ENCODE peak calls at places on chromosome 11, in four cellular contexts. G is H1, Z is K562, Y is GM12878. J is an unnamed sample.

GRCh38 chr11:60989108-60989650 is 17.7 kb downstream of the CD6 start:
- DNase-seq in Z (no peak), G (no peak), Y (no peak), J (no peak)

GRCh38 chr11:63919267-63920125 is 2.5 kb upstream of the RCOR2 start:
- DNase-seq in Z (peak; percentile 79), G (no peak), Y (no peak), J (no peak)

GRCh38 chr11:23370580-23371275 is 510.5 kb upstream of the CCDC179 start:
- DNase-seq in Z (no peak), Y (no peak), G (no peak), J (no peak)

GRCh38 chr11:2175659-2176058 is 4.0 kb upstream of the TH start:
- DNase-seq in Z (no peak), G (no peak), Y (no peak), J (no peak)

GRCh38 chr11:35303596-35304392 is 115.6 kb downstream of the SLC1A2 start:
- DNase-seq in G (no peak), Z (no peak), Y (no peak), J (no peak)

GRCh38 chr11:19777342-19778102 is 64.9 kb downstream of the NAV2 start:
- DNase-seq in Z (no peak), G (no peak), Y (peak; percentile 65), J (no peak)

GRCh38 chr11:17852246-17852645 is 117.7 kb downstream of the KCNC1 start:
- DNase-seq in Z (no peak), G (no peak), Y (no peak), J (no peak)

GRCh38 chr11:131254254-131254653 is 116.2 kb upstream of the NTM start:
- DNase-seq in G (peak; percentile 69), Z (no peak), Y (no peak), J (no peak)

GRCh38 chr11:16110862-16111261 is 245.5 kb downstream of the SOX6 start:
- DNase-seq in G (no peak), Y (no peak), Z (no peak), J (no peak)

GRCh38 chr11:14132312-14132711 is 169.8 kb downstream of the SPON1 start:
- DNase-seq in Y (no peak), Z (no peak), G (no peak), J (no peak)

GRCh38 chr11:92828576-92828975 is 140.9 kb upstream of the MTNR1B start:
- DNase-seq in Y (no peak), G (no peak), Z (no peak), J (no peak)

GRCh38 chr11:17036666-17037658 is 22.7 kb upstream of the PLEKHA7 start:
- DNase-seq in Y (no peak), G (peak; percentile 66), Z (no peak), J (no peak)

GRCh38 chr11:16982256-16982671 is 31.9 kb downstream of the PLEKHA7 start:
- DNase-seq in Y (no peak), G (no peak), Z (no peak), J (no peak)

GRCh38 chr11:68903288-68903630 is 373 bp downstream of the MRPL21 start:
- DNase-seq in G (no peak), Z (no peak), Y (no peak), J (no peak)

GRCh38 chr11:15941206-15941770 is 415.1 kb downstream of the SOX6 start:
- DNase-seq in Z (peak; percentile 95), G (peak; percentile 94), Y (no peak), J (no peak)

GRCh38 chr11:82796970-82797594 is 63.4 kb upstream of the FAM181B start:
- DNase-seq in Z (no peak), G (no peak), Y (no peak), J (no peak)

GRCh38 chr11:10909141-10909883 is 51.5 kb upstream of the ZBED5 start:
- DNase-seq in G (no peak), Z (no peak), Y (no peak), J (no peak)

GRCh38 chr11:35304393-35304790 is 115.0 kb downstream of the SLC1A2 start:
- DNase-seq in G (no peak), Z (no peak), Y (no peak), J (no peak)

DNA sequence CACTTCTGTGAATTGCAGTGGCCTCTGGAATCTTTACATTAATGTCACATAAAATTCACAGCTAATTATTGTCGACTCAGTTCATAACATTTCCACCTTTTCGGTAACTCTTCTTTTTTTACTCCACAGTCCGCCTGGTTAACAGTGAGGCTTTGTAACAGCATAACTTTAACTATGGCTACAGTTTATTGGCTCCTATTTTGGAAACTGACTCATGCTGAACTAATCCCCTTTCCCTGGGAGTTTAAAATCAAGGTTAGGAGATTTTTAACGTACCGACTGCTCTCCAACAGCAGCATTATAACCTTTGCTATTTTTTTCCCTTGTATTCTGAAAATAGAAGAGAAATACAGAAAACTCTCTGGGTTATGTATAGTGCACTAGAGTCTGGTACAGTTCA is 3.2 kb upstream of the POGLUT3 start:
- DNase-seq in Y (no peak), G (no peak), Z (no peak), J (no peak)
- TF ChIP-seq JUND in Y (no peak), G (no peak), Z (no peak), J (no peak)

GRCh38 chr11:73203790-73204189 is 14.3 kb upstream of the P2RY2 start:
- DNase-seq in Z (no peak), G (no peak), Y (no peak), J (no peak)
- TF ChIP-seq JUND in Z (no peak), G (no peak), Y (no peak), J (no peak)

DNA sequence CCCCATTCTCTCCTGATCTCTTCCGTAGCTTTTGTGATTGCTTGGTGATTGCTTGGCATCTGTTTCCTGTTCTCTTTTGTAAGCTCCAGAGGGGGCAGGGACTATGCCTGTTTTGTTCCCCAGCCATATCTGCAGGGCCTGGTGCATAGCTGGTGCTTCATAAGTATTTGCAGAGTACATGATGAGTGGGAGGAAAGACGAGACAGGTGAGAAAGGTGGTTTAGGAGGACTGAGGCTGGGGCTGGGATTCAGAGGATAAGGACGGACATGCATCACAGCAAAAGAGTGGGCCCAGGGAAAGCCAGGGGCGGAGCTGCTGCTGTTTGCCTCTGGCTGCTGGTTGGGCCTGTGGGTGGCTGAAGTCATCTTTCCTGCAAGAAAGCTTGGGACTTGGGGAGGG is 62.4 kb downstream of the DSCAML1 start:
- DNase-seq in Z (no peak), G (no peak), Y (no peak), J (no peak)
- TF ChIP-seq JUND in Z (no peak), G (no peak), Y (no peak), J (no peak)

GRCh38 chr11:3230636-3231549 is 1.3 kb downstream of the MRGPRE start:
- DNase-seq in Z (no peak), Y (no peak), G (no peak), J (no peak)

GRCh38 chr11:3231550-3231850 is 717 bp downstream of the MRGPRE start:
- DNase-seq in Z (no peak), Y (no peak), G (no peak), J (no peak)

GRCh38 chr11:3232956-3233355 is 739 bp upstream of the MRGPRE start:
- DNase-seq in Z (no peak), G (no peak), Y (no peak), J (no peak)

GRCh38 chr11:3229673-3230630 is 2.3 kb downstream of the MRGPRE start:
- DNase-seq in G (no peak), Y (no peak), Z (no peak), J (no peak)

GRCh38 chr11:3231851-3232744 is at the start of gene MRGPRE:
- DNase-seq in G (no peak), Y (no peak), Z (peak; percentile 97), J (no peak)
- TF ChIP-seq JUND in G (no peak), Y (no peak), Z (no peak), J (no peak)

GRCh38 chr11:134228625-134229024 is 4.2 kb downstream of the VPS26B start:
- DNase-seq in Z (no peak), G (no peak), Y (peak; percentile 83), J (no peak)
- TF ChIP-seq JUND in Z (no peak), G (no peak), Y (no peak), J (no peak)

J was measured in T47D.